ENCODE peak calls at places on chromosomes 2 and 18, in four cellular contexts. One of them, this sample, is unnamed.
A peak's percentile ranks its signal among the peaks of the same experiment; 100 is the strongest.

GRCh38 chr2:239405071-239405470 is 4.3 kb upstream of the HDAC4 start:
- DNase-seq in brain microvascular endothelial cell: no peak
- DNase-seq in epithelial cell of esophagus: no peak
- DNase-seq in left lung: no peak
- DNase-seq in this sample: no peak

GRCh38 chr18:7641813-7642212 is 74.7 kb downstream of the PTPRM start:
- DNase-seq in brain microvascular endothelial cell: no peak
- DNase-seq in epithelial cell of esophagus: no peak
- DNase-seq in left lung: no peak
- DNase-seq in this sample: no peak

GRCh38 chr2:20781656-20782265 is 41.1 kb downstream of the LDAH start:
- DNase-seq in left lung: no peak
- DNase-seq in epithelial cell of esophagus: peak; percentile 60
- DNase-seq in brain microvascular endothelial cell: peak; percentile 11
- DNase-seq in this sample: peak; percentile 25

GRCh38 chr2:106288873-106289272 is 94.8 kb upstream of the UXS1 start:
- DNase-seq in epithelial cell of esophagus: no peak
- DNase-seq in brain microvascular endothelial cell: no peak
- DNase-seq in left lung: no peak
- DNase-seq in this sample: no peak

GRCh38 chr2:218284106-218284811 is 8.0 kb downstream of the TMBIM1 start:
- DNase-seq in left lung: peak; percentile 61
- DNase-seq in brain microvascular endothelial cell: peak; percentile 83
- DNase-seq in epithelial cell of esophagus: peak; percentile 90
- DNase-seq in this sample: peak; percentile 77

GRCh38 chr2:44348385-44348784 is 12.9 kb downstream of the PREPL start:
- DNase-seq in left lung: no peak
- DNase-seq in epithelial cell of esophagus: no peak
- DNase-seq in brain microvascular endothelial cell: peak; percentile 63
- DNase-seq in this sample: peak; percentile 89

GRCh38 chr2:46032161-46032813 is 264.9 kb upstream of the EPAS1 start:
- DNase-seq in brain microvascular endothelial cell: no peak
- DNase-seq in epithelial cell of esophagus: no peak
- DNase-seq in left lung: no peak
- DNase-seq in this sample: no peak

GRCh38 chr2:196369967-196370366 is 198.6 kb upstream of the STK17B start:
- DNase-seq in epithelial cell of esophagus: peak; percentile 92
- DNase-seq in brain microvascular endothelial cell: no peak
- DNase-seq in left lung: no peak
- DNase-seq in this sample: no peak

GRCh38 chr2:283996-284794 is 3.7 kb downstream of the ALKAL2 start:
- DNase-seq in epithelial cell of esophagus: no peak
- DNase-seq in left lung: no peak
- DNase-seq in brain microvascular endothelial cell: no peak
- DNase-seq in this sample: no peak

GRCh38 chr2:143824796-143825195 is 695.1 kb downstream of the ZEB2 start:
- DNase-seq in brain microvascular endothelial cell: no peak
- DNase-seq in left lung: no peak
- DNase-seq in epithelial cell of esophagus: no peak
- DNase-seq in this sample: no peak

GRCh38 chr2:97957432-97958183 is 38.1 kb downstream of the TMEM131 start:
- DNase-seq in left lung: no peak
- DNase-seq in epithelial cell of esophagus: no peak
- DNase-seq in brain microvascular endothelial cell: no peak
- DNase-seq in this sample: no peak

GRCh38 chr2:32360416-32360815 is 3.6 kb downstream of the BIRC6 start:
- DNase-seq in epithelial cell of esophagus: peak; percentile 8
- DNase-seq in left lung: no peak
- DNase-seq in brain microvascular endothelial cell: no peak
- DNase-seq in this sample: peak; percentile 44

GRCh38 chr18:26803643-26804042 is 61.9 kb downstream of the AQP4 start:
- DNase-seq in left lung: no peak
- DNase-seq in brain microvascular endothelial cell: no peak
- DNase-seq in epithelial cell of esophagus: peak; percentile 13
- DNase-seq in this sample: no peak

GRCh38 chr2:101401906-101402305 is 14.6 kb upstream of the CREG2 start:
- DNase-seq in left lung: no peak
- DNase-seq in brain microvascular endothelial cell: no peak
- DNase-seq in epithelial cell of esophagus: no peak
- DNase-seq in this sample: no peak
- TF ChIP-seq CTCF in left lung: no peak
- TF ChIP-seq CTCF in brain microvascular endothelial cell: peak; percentile 20
- TF ChIP-seq CTCF in epithelial cell of esophagus: peak; percentile 17
- TF ChIP-seq CTCF in this sample: no peak

DNA sequence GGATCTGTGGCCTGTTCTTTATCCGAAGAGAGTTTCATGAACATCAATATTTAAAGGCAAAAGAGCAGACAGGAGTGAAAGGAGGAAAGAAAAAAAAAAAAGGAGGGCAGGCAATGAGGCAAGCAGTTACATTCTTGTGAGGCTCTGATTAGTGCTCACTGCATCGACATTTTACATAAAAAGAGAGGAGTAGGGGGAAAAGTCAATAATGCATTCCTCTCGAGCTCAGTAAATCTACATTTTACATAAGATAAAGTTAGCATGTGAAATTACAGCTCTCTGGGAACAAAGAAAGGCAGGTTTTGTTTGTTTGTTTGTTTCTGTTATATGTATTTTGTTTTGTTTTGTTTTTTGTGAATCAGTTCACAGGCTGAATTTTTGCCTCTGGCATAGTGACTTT is 187.1 kb upstream of the ARL4C start:
- DNase-seq in left lung: no peak
- DNase-seq in epithelial cell of esophagus: no peak
- DNase-seq in brain microvascular endothelial cell: no peak
- DNase-seq in this sample: no peak
- H3K4me3 ChIP-seq in left lung: no peak overlapping the region
- H3K4me3 ChIP-seq in epithelial cell of esophagus: no peak overlapping the region
- H3K4me3 ChIP-seq in brain microvascular endothelial cell: no peak overlapping the region
- H3K4me3 ChIP-seq in this sample: no peak overlapping the region

DNA sequence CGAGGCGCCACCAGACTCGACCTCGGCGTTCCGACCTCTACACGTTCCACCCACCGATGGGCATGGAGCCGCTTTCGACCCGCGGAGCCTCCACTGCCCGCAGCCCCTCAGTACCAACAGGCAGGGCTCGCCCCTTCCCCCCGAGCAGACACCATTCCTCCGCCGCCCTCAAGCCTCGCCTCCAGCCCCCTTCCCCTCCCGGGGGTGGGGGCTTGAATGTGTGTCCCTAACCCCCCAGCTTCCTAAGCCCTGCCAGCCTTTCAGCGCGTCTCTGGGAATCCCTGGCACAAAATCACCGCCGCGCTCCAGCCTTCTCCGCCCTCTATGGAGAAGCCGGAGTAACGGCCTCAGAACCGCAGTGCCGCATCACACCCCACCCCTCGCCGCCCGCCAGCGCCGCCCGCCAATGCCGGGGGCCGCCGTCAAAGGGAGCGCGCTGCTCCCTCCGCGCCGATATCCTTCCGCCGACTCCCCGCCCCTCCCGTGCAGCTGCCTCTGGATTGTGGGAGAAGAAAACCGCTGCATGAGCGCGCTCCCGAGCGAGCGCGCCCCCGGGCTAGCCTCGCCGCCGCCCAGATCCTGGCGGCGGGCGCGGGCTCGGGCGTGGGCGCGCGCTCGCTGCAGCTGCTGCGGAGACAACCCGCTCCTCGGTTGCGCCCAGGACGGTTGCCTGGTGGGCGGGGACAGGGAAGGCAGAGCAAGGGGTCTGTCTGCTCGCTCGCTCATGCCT is at the start of gene CCDC88A:
- DNase-seq in brain microvascular endothelial cell: peak; percentile 97
- DNase-seq in left lung: peak; percentile 97
- DNase-seq in epithelial cell of esophagus: peak; percentile 99
- DNase-seq in this sample: peak; percentile 97
- TF ChIP-seq CTCF in brain microvascular endothelial cell: peak; percentile 30
- TF ChIP-seq CTCF in left lung: peak; percentile 16
- TF ChIP-seq CTCF in epithelial cell of esophagus: no peak
- TF ChIP-seq CTCF in this sample: peak; percentile 40

DNA sequence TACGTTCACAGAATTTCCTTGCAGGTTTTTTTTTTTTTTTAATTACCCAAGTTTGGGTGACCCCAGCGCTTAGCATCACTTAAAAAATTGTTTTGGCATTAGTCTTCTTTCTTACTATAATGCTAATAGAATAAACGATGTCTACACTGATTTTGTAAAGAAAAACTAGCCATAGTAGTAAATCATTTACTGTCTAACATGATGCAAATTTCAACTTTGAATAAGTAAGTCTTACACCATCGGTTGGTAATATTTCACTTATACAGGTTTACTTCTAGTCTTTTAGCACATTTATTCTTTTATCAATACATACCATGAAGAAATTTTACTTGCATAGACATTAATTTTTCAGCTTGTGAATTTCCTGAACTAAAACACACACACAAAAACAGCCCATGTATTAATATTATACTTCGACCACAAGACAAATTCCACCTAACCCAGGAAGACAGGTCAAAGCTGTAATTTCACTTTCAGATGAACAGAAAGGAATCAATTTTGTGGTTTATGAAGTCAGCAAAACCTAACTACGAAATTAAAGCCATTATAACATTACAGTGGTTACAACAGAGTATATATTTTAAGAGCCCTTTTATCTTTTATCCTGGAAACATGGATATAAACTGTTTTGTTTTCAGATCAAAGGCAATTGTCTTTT is 1.9 kb downstream of the YES1 start:
- DNase-seq in left lung: no peak
- DNase-seq in brain microvascular endothelial cell: no peak
- DNase-seq in epithelial cell of esophagus: no peak
- DNase-seq in this sample: no peak
- H3K4me3 ChIP-seq in left lung: peak overlapping the region; percentile 51
- H3K4me3 ChIP-seq in brain microvascular endothelial cell: no peak overlapping the region
- H3K4me3 ChIP-seq in epithelial cell of esophagus: peak overlapping the region; percentile 64
- H3K4me3 ChIP-seq in this sample: peak overlapping the region; percentile 88

GRCh38 chr18:8706981-8707940 is 1.9 kb downstream of the MTCL1 start:
- DNase-seq in brain microvascular endothelial cell: peak; percentile 70
- DNase-seq in epithelial cell of esophagus: peak; percentile 78
- DNase-seq in left lung: peak; percentile 46
- DNase-seq in this sample: peak; percentile 70
- TF ChIP-seq CTCF in brain microvascular endothelial cell: peak; percentile 51
- TF ChIP-seq CTCF in epithelial cell of esophagus: peak; percentile 34
- TF ChIP-seq CTCF in left lung: no peak
- TF ChIP-seq CTCF in this sample: peak; percentile 36

GRCh38 chr2:231411237-231411636 is 15.7 kb downstream of the B3GNT7 start:
- DNase-seq in brain microvascular endothelial cell: no peak
- DNase-seq in left lung: no peak
- DNase-seq in epithelial cell of esophagus: no peak
- DNase-seq in this sample: no peak

GRCh38 chr2:231411871-231412615 is 16.5 kb downstream of the B3GNT7 start:
- DNase-seq in brain microvascular endothelial cell: peak; percentile 73
- DNase-seq in left lung: peak; percentile 91
- DNase-seq in epithelial cell of esophagus: peak; percentile 79
- DNase-seq in this sample: peak; percentile 67

GRCh38 chr2:231413921-231414476 is 18.5 kb downstream of the B3GNT7 start:
- DNase-seq in epithelial cell of esophagus: no peak
- DNase-seq in left lung: no peak
- DNase-seq in brain microvascular endothelial cell: no peak
- DNase-seq in this sample: no peak

GRCh38 chr2:231413456-231413855 is 17.9 kb downstream of the B3GNT7 start:
- DNase-seq in brain microvascular endothelial cell: no peak
- DNase-seq in left lung: no peak
- DNase-seq in epithelial cell of esophagus: no peak
- DNase-seq in this sample: no peak

GRCh38 chr2:231412616-231412963 is 17.1 kb downstream of the B3GNT7 start:
- DNase-seq in brain microvascular endothelial cell: no peak
- DNase-seq in epithelial cell of esophagus: no peak
- DNase-seq in left lung: no peak
- DNase-seq in this sample: no peak
- H3K4me3 ChIP-seq in brain microvascular endothelial cell: peak overlapping the region; percentile 61
- H3K4me3 ChIP-seq in epithelial cell of esophagus: peak overlapping the region; percentile 43
- H3K4me3 ChIP-seq in left lung: peak overlapping the region; percentile 49
- H3K4me3 ChIP-seq in this sample: peak overlapping the region; percentile 66

DNA sequence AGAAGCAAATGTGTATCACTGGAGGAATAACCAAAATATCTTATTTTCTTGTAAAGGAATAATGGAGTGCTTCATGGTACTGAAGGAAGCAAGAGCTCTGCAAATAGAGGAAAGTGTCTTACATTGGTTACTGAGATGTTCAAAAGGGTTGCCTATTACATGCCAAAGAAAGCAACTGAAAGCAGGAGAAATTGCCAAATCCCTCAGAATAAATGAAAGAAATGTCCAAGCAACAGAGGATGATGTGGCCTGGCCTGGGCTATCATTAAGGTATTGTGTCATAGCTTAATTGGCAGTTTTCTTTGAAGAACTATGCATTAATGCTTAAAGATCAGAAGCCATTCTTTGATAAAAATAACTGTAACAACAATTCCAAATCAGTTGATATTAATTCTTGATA is 173.7 kb downstream of the RAB3GAP1 start:
- DNase-seq in epithelial cell of esophagus: no peak
- DNase-seq in left lung: no peak
- DNase-seq in brain microvascular endothelial cell: no peak
- DNase-seq in this sample: peak; percentile 29
- TF ChIP-seq CTCF in epithelial cell of esophagus: no peak
- TF ChIP-seq CTCF in left lung: no peak
- TF ChIP-seq CTCF in brain microvascular endothelial cell: no peak
- TF ChIP-seq CTCF in this sample: no peak

GRCh38 chr2:238231251-238231793 is 8.5 kb downstream of the HES6 start:
- DNase-seq in epithelial cell of esophagus: peak; percentile 74
- DNase-seq in left lung: peak; percentile 85
- DNase-seq in brain microvascular endothelial cell: peak; percentile 54
- DNase-seq in this sample: peak; percentile 40
- H3K4me3 ChIP-seq in epithelial cell of esophagus: peak overlapping the region; percentile 47
- H3K4me3 ChIP-seq in left lung: peak overlapping the region; percentile 35
- H3K4me3 ChIP-seq in brain microvascular endothelial cell: peak overlapping the region; percentile 54
- H3K4me3 ChIP-seq in this sample: peak overlapping the region; percentile 48

This sample was measured in fibroblast of the aortic adventitia.